ENCODE peak calls at places on chromosomes 12 and 14, in nine cellular contexts. K, M, I, H, S, B, A, T and N are unnamed samples.

GRCh38 chr14:96146131-96146771 is 58.4 kb upstream of the BDKRB2 start:
- DNase-seq in K (peak), M (no peak), I (no peak), H (no peak), S (no peak), B (peak), A (peak), T (no peak), N (no peak)

GRCh38 chr12:97275261-97276197 is 187.1 kb upstream of the RMST start:
- DNase-seq in K (peak), M (no peak), I (no peak), H (no peak), S (peak), B (no peak), A (no peak), T (peak), N (no peak)

GRCh38 chr12:67534671-67535070 is 113.9 kb upstream of the DYRK2 start:
- DNase-seq in K (peak), M (no peak), I (no peak), H (no peak), S (no peak), B (peak), A (peak), T (no peak), N (no peak)

GRCh38 chr14:83300454-83301064 is 1766.9 kb upstream of the SEL1L start:
- DNase-seq in K (no peak), M (peak), I (no peak), H (peak), S (no peak), B (peak), A (peak), T (no peak), N (no peak)

GRCh38 chr12:51368640-51369517 is 22.3 kb downstream of the GALNT6 start:
- DNase-seq in K (no peak), M (no peak), I (peak), H (peak), S (peak), B (peak), A (no peak), T (peak), N (peak)

GRCh38 chr12:34390846-34391700 is 368.8 kb downstream of the ALG10 start:
- DNase-seq in K (peak), M (no peak), I (no peak), H (no peak), S (no peak), B (no peak), A (no peak), T (peak), N (no peak)

GRCh38 chr12:110316861-110317260 is 35.8 kb downstream of the ATP2A2 start:
- DNase-seq in K (no peak), M (no peak), I (no peak), H (peak), S (no peak), B (peak), A (peak), T (no peak), N (no peak)

GRCh38 chr12:69994593-69995222 is 169.7 kb downstream of the MYRFL start:
- DNase-seq in K (no peak), M (no peak), I (no peak), H (no peak), S (no peak), B (no peak), A (peak), T (no peak), N (no peak)

GRCh38 chr12:21659383-21659782 is 1.7 kb upstream of the LDHB start:
- DNase-seq in K (no peak), M (no peak), I (no peak), H (no peak), S (no peak), B (no peak), A (no peak), T (peak), N (no peak)

GRCh38 chr14:103558071-103558882 is 4.2 kb downstream of the BAG5 start:
- DNase-seq in K (no peak), M (no peak), I (no peak), H (no peak), S (no peak), B (no peak), A (peak), T (no peak), N (no peak)

GRCh38 chr12:19654630-19655384 is 215.5 kb downstream of the AEBP2 start:
- DNase-seq in K (no peak), M (no peak), I (no peak), H (no peak), S (no peak), B (peak), A (peak), T (no peak), N (no peak)